ENCODE peak calls at places on chromosomes 12 and 14, in six cellular contexts. W, L, Z, P, J and Q are unnamed samples.
A peak's percentile ranks its signal among the peaks of the same experiment; 100 is the strongest.

GRCh38 chr14:83483063-83483462 is 1949.4 kb upstream of the SEL1L start:
- DNase-seq in J (no peak), Z (no peak), L (no peak), W (peak; percentile 8), P (no peak), Q (no peak)

GRCh38 chr14:68576496-68577244 is 216.2 kb downstream of the ZFP36L1 start:
- DNase-seq in W (peak; percentile 68), J (no peak), P (no peak), L (peak; percentile 80), Z (no peak), Q (no peak)

GRCh38 chr12:27456618-27457017 is 10.1 kb downstream of the SMCO2 start:
- DNase-seq in P (no peak), L (no peak), W (no peak), J (no peak), Z (no peak), Q (no peak)

GRCh38 chr12:94080684-94081009 is 67.7 kb upstream of the PLXNC1 start:
- DNase-seq in L (no peak), Z (no peak), P (no peak), W (no peak), J (no peak), Q (no peak)

GRCh38 chr12:44285321-44285720 is 449.4 kb downstream of the TMEM117 start:
- DNase-seq in Z (no peak), L (no peak), J (no peak), P (no peak), W (no peak), Q (no peak)

GRCh38 chr14:90444077-90444696 is 47.4 kb downstream of the CALM1 start:
- DNase-seq in W (peak; percentile 40), J (no peak), L (no peak), P (no peak), Z (peak; percentile 28), Q (no peak)

GRCh38 chr12:22631863-22632463 is 7.0 kb downstream of the ETNK1 start:
- DNase-seq in L (peak; percentile 40), P (no peak), J (no peak), Z (no peak), W (peak; percentile 46), Q (no peak)

GRCh38 chr14:51677738-51678137 is 26.0 kb downstream of the FRMD6 start:
- DNase-seq in L (no peak), W (no peak), Z (no peak), J (no peak), P (no peak), Q (no peak)

GRCh38 chr14:61388173-61388975 is 67.0 kb downstream of the PRKCH start:
- DNase-seq in W (peak; percentile 77), J (no peak), P (no peak), Z (no peak), L (peak; percentile 50), Q (no peak)

GRCh38 chr12:21773263-21773741 is 1.2 kb downstream of the KCNJ8 start:
- DNase-seq in L (peak; percentile 41), Z (peak; percentile 35), P (no peak), W (peak; percentile 44), J (no peak), Q (no peak)

GRCh38 chr12:44317651-44318126 is 481.8 kb downstream of the TMEM117 start:
- DNase-seq in P (no peak), L (peak; percentile 15), J (no peak), Z (no peak), W (peak; percentile 40), Q (no peak)

GRCh38 chr12:30046376-30046775 is 262.6 kb upstream of the TMTC1 start:
- DNase-seq in Z (no peak), W (no peak), J (no peak), L (no peak), P (no peak), Q (no peak)

GRCh38 chr14:70789361-70789760 is 20.0 kb downstream of the MAP3K9 start:
- DNase-seq in J (no peak), W (peak; percentile 53), L (peak; percentile 35), Z (no peak), P (peak; percentile 9), Q (no peak)

GRCh38 chr12:95216704-95217376 is 427 bp downstream of the FGD6 start:
- DNase-seq in J (no peak), Z (no peak), L (no peak), P (no peak), W (peak; percentile 16), Q (no peak)

GRCh38 chr14:104247336-104248202 is 109.2 kb downstream of the KIF26A start:
- DNase-seq in Z (no peak), W (no peak), P (no peak), L (no peak), J (peak; percentile 2), Q (no peak)

GRCh38 chr12:25591132-25591531 is 38.0 kb upstream of the LMNTD1 start:
- DNase-seq in Z (no peak), P (no peak), L (peak; percentile 18), J (no peak), W (peak; percentile 26), Q (no peak)
- TF ChIP-seq CTCF in Z (no peak), P (peak; percentile 13), L (peak; percentile 35), J (no peak), W (peak; percentile 42), Q (peak; percentile 3)

GRCh38 chr12:67625004-67625403 is 23.5 kb upstream of the DYRK2 start:
- DNase-seq in W (no peak), Z (no peak), L (no peak), P (no peak), J (no peak), Q (no peak)

GRCh38 chr12:67626156-67626555 is 22.4 kb upstream of the DYRK2 start:
- DNase-seq in J (no peak), P (no peak), L (no peak), W (no peak), Z (no peak), Q (no peak)

GRCh38 chr12:67623259-67623658 is 25.3 kb upstream of the DYRK2 start:
- DNase-seq in P (no peak), W (no peak), J (no peak), L (no peak), Z (no peak), Q (no peak)

GRCh38 chr12:67621926-67622325 is 26.6 kb upstream of the DYRK2 start:
- DNase-seq in P (no peak), J (no peak), Z (no peak), L (no peak), W (no peak), Q (no peak)

DNA sequence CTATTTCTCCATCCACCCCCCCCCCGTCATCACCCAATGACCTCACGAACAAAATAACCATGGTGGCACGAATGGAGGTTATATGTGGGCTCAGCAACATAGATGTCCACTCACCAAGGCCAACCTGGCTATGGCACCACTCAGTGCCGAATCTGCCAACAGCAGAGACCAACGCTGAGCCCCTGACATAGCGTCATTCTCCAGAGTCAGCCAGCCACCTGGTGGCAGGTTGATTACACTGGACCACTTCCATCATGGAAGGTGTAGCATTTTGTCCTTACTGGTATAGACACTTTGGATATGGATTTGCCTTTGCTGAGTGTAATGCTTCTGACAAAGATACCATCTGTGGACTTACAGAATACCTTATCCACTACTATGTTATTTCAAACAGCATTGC is 24.2 kb upstream of the DYRK2 start:
- DNase-seq in L (no peak), J (no peak), Z (no peak), W (no peak), P (no peak), Q (no peak)
- TF ChIP-seq CTCF in L (no peak), J (no peak), Z (no peak), W (no peak), P (no peak), Q (peak; percentile 3)

DNA sequence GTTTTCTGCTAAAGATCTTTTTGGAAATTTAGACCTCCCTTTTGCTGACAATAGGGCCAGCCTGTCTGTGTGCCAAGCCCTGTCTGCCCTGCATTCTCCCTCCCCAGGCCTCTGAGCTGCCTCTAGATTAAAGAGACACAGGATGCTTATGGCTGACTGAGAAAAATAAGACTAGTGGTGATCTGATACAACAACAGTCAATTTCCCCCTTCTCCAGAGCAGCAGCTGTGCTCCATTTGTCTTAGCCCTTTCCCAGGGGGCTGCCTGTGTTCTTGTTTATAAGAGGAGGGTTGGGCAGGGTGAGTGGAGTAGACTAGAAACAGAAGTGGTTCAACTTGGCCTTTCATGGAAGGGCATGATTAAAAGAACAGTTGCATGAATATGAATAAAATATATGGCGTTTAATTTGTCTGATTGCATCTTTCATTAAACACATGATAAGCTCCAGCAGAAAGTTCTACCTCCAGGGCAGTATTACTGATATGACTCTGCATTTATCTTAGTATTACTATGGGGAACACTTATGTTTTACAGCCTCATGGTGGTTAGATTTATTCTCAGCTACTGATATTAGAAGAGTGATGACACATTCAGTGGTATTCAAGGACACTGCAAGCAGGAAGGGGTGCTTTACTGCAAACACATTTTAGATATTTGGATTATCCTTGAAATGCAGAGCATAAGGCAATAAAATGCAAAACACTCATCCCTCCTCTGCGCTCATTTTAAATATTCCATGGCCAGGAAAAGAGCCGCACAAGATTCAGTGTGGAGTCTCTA is 150.1 kb upstream of the CLEC14A start:
- DNase-seq in J (no peak), W (peak; percentile 49), P (peak; percentile 75), Z (no peak), L (peak; percentile 26), Q (no peak)
- TF ChIP-seq CTCF in J (no peak), W (peak; percentile 2), P (peak; percentile 29), Z (no peak), L (no peak), Q (no peak)

DNA sequence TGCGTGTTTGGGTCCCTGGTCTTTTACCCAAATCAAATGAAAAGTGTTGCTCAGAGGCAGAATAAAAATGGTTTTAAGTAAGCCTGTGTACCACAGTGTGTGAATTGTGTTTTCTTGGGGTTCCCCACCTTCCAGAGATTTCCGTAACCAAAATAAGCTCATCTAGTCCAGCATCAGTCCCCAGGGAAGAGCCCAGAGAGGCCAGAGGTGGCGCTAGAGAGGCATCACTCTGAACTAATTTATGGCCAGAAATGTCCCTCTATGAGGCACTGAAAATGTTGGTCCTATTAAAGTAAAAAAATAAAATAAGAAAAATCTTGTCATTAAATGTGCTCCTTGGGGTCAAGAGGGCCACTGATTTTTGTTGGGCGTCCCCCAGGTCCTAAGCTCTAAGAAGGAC is 24.9 kb upstream of the PRKAB1 start:
- DNase-seq in W (no peak), L (no peak), J (no peak), P (no peak), Z (no peak), Q (no peak)
- TF ChIP-seq CTCF in W (no peak), L (peak; percentile 26), J (no peak), P (no peak), Z (peak; percentile 21), Q (peak; percentile 2)

GRCh38 chr14:88934231-88934898 is 109.9 kb downstream of the TTC8 start:
- DNase-seq in W (no peak), J (no peak), Z (no peak), P (no peak), L (peak; percentile 41), Q (no peak)

GRCh38 chr14:88935083-88935482 is 110.6 kb downstream of the TTC8 start:
- DNase-seq in Z (no peak), L (no peak), P (no peak), W (no peak), J (no peak), Q (no peak)

GRCh38 chr14:88933203-88933602 is 108.8 kb downstream of the TTC8 start:
- DNase-seq in L (no peak), P (no peak), W (no peak), J (no peak), Z (no peak), Q (no peak)

GRCh38 chr14:88929656-88930436 is 105.4 kb downstream of the TTC8 start:
- DNase-seq in J (no peak), W (no peak), L (no peak), Z (no peak), P (no peak), Q (no peak)
- TF ChIP-seq CTCF in J (no peak), W (peak; percentile 27), L (peak; percentile 27), Z (no peak), P (peak; percentile 14), Q (no peak)

GRCh38 chr12:87930033-87930432 is 99.2 kb downstream of the C12orf50 start:
- DNase-seq in L (peak; percentile 47), J (no peak), Z (no peak), W (peak; percentile 63), P (no peak), Q (no peak)
- TF ChIP-seq CTCF in L (no peak), J (no peak), Z (no peak), W (no peak), P (no peak), Q (no peak)